ENCODE peak calls at places on chromosomes 4 and X, in five cellular contexts. A is heart right ventricle, W is hepatocyte, K is esophagus squamous epithelium, B is astrocyte. L is an unnamed sample.

GRCh38 chr4:74056114-74056857 is 17.8 kb upstream of the CXCL3 start:
- DNase-seq in A (no peak), W (no peak), K (no peak), B (peak), L (peak)

GRCh38 chr4:155530857-155531256 is 135.8 kb upstream of the GUCY1A1 start:
- DNase-seq in A (no peak), W (no peak), K (no peak), B (no peak), L (no peak)

GRCh38 chr4:174047363-174047762 is 236.1 kb downstream of the FBXO8 start:
- DNase-seq in A (no peak), W (no peak), K (no peak), B (no peak), L (no peak)

GRCh38 chr4:4921077-4921476 is 61.6 kb downstream of the MSX1 start:
- DNase-seq in A (no peak), W (no peak), K (no peak), B (no peak), L (no peak)

GRCh38 chr4:158236304-158237030 is 26.2 kb downstream of the TMEM144 start:
- DNase-seq in A (no peak), W (no peak), K (no peak), B (no peak), L (no peak)

GRCh38 chr4:26325191-26325590 is 4.4 kb downstream of the RBPJ start:
- DNase-seq in A (no peak), W (peak), K (no peak), B (peak), L (peak)

GRCh38 chrX:130071611-130072349 is 38.5 kb downstream of the ELF4 start:
- DNase-seq in A (no peak), W (peak), K (no peak), B (no peak), L (no peak)

GRCh38 chrX:128781506-128781905 is 729.3 kb upstream of the ACTRT1 start:
- DNase-seq in A (no peak), W (peak), K (no peak), B (no peak), L (peak)

GRCh38 chr4:82049294-82049693 is 324.5 kb downstream of the HNRNPD start:
- DNase-seq in A (no peak), W (no peak), K (no peak), B (no peak), L (no peak)

GRCh38 chr4:183241322-183241640 is 78.8 kb downstream of the CLDN22 start:
- DNase-seq in A (no peak), W (peak), K (no peak), B (peak), L (no peak)

GRCh38 chr4:151173751-151174325 is 74.4 kb downstream of the RPS3A start:
- DNase-seq in A (peak), W (no peak), K (no peak), B (no peak), L (no peak)

GRCh38 chr4:28463184-28463690 is 1602.6 kb downstream of the STIM2 start:
- DNase-seq in A (no peak), W (no peak), K (no peak), B (no peak), L (no peak)

GRCh38 chrX:17592117-17592516 is 145.2 kb upstream of the SCML1 start:
- DNase-seq in A (no peak), W (no peak), K (no peak), B (peak), L (no peak)

GRCh38 chrX:38754102-38754790 is 47.0 kb upstream of the MID1IP1 start:
- DNase-seq in A (no peak), W (peak), K (no peak), B (peak), L (peak)

GRCh38 chr4:140839396-140839795 is 83.2 kb upstream of the TBC1D9 start:
- DNase-seq in A (no peak), W (no peak), K (no peak), B (no peak), L (no peak)

GRCh38 chrX:85569096-85569495 is 189.6 kb upstream of the POF1B start:
- DNase-seq in A (no peak), W (no peak), K (no peak), B (no peak), L (no peak)

GRCh38 chr4:55931833-55932232 is 16.9 kb upstream of the CEP135 start:
- DNase-seq in A (no peak), W (no peak), K (no peak), B (peak), L (no peak)

GRCh38 chr4:3039706-3040366 is 34.5 kb downstream of the HTT-AS start:
- DNase-seq in A (no peak), W (no peak), K (no peak), B (no peak), L (no peak)

GRCh38 chr4:3041192-3042142 is 32.9 kb downstream of the HTT-AS start:
- DNase-seq in A (peak), W (no peak), K (no peak), B (peak), L (peak)

GRCh38 chr4:3042226-3042625 is 32.1 kb downstream of the HTT-AS start:
- DNase-seq in A (no peak), W (no peak), K (no peak), B (no peak), L (no peak)

GRCh38 chr4:3037957-3038451 is 36.3 kb downstream of the HTT-AS start:
- DNase-seq in A (peak), W (no peak), K (no peak), B (no peak), L (no peak)

DNA sequence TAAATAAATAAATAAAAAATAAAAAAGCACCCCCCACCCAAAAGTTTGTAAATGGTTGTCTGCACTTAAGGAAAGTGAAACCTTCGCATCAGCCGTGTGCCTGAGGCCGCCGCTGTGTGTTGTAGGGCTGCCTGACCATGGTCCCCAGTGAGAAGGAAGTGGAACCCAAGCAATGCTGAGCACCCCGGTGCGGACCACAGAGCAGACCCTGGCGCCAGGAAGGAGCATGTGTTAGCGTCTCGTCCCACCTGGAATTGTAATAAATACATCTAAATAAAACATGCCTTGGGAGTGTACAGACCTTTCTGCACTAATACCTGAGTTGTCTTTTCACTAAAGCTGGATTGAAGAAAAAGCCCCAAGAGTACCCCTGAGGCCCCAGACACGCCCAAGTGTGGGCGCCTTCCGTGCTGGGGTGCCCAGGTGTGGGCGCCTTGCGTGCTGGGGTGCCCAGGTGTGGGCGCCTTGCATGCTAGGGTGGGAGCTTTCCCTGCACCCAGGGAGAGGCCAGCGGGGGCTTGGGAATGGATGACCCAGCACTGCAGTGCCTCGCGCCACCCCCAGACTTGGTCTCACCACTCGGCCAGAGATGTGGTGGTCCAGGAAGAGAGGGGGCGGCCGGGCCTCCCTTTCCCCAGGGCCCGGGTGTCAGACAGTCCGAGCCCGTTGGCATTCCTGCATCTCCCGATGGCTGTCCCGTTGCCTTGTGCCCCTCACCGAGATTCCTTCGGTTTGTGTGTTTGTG is 33.7 kb downstream of the HTT-AS start:
- DNase-seq in A (no peak), W (no peak), K (no peak), B (no peak), L (no peak)
- H3K4me3 ChIP-seq in A (no peak), W (no peak), K (peak), B (no peak), L (no peak)

GRCh38 chr4:664713-665231 is 9.3 kb downstream of the ATP5ME start:
- DNase-seq in A (peak), W (no peak), K (no peak), B (no peak), L (no peak)
- H3K4me3 ChIP-seq in A (no peak), W (no peak), K (no peak), B (no peak), L (no peak)

DNA sequence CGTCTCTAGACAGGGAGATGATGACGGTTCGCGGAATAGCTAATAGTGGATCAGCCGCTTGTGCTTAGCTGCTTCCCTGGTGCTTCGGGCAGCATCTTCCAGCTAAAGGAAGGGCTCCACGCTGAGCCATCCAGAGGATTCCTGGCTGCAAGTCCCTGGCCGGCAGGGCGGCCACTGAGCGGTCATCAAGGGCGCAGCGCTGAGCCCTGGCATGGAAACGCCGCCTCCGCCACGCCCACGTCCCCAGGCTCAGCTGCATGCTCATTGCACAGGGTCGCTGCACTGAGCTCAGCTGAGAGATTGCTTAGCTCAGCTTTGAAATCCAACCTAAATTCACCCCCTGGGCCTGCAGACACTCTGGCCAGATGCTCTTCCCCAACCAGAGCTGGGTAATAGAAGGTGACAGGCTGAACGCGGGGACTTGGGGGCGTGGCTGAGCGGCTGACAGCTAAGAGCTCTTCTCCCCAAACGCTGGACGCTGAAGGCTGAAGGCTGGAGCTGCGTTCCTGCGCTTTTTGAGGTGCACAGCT is 118.2 kb upstream of the KIT start:
- DNase-seq in A (peak), W (peak), K (no peak), B (peak), L (no peak)
- H3K4me3 ChIP-seq in A (no peak), W (peak), K (peak), B (peak), L (no peak)

DNA sequence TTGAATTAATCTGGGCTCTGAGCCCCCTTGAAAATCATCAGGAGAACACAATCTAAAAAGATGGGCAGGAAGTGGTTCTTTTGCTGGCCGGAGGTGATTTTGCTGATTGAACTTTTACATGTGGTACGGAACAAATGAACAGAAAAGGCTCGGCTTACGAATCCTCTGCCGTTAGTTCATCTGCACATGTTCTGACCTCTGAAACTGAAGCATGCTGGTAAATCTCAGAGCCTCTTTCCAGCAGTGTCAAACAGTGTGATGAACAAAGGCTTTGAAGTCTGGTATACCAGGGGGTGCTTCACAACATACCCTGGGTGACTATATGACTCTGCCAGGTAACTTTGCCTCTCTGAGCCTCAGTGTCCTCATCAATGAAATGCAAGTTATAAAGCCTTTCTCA is 194.2 kb upstream of the C1QTNF7 start:
- DNase-seq in A (no peak), W (no peak), K (no peak), B (peak), L (no peak)
- H3K4me3 ChIP-seq in A (no peak), W (no peak), K (peak), B (peak), L (no peak)

GRCh38 chr4:52052475-52052780 is 1.3 kb downstream of the SPATA18 start:
- DNase-seq in A (no peak), W (peak), K (no peak), B (peak), L (peak)

GRCh38 chr4:52051615-52052474 is 741 bp downstream of the SPATA18 start:
- DNase-seq in A (peak), W (peak), K (no peak), B (peak), L (no peak)

GRCh38 chr4:52051213-52051614 is at the start of gene SPATA18:
- DNase-seq in A (peak), W (peak), K (no peak), B (peak), L (no peak)

GRCh38 chr4:52057196-52057595 is 6.1 kb downstream of the SPATA18 start:
- DNase-seq in A (no peak), W (no peak), K (no peak), B (no peak), L (no peak)

GRCh38 chr4:52054254-52054653 is 3.1 kb downstream of the SPATA18 start:
- DNase-seq in A (no peak), W (no peak), K (no peak), B (no peak), L (no peak)
- H3K4me3 ChIP-seq in A (no peak), W (no peak), K (no peak), B (no peak), L (no peak)

GRCh38 chr4:48902266-48902665 is 4.3 kb downstream of the OCIAD2 start:
- DNase-seq in A (no peak), W (no peak), K (no peak), B (no peak), L (no peak)

GRCh38 chr4:48906283-48907173 is at the start of gene OCIAD2:
- DNase-seq in A (peak), W (peak), K (peak), B (peak), L (peak)

GRCh38 chr4:48904101-48904500 is 2.5 kb downstream of the OCIAD2 start:
- DNase-seq in A (no peak), W (no peak), K (no peak), B (no peak), L (no peak)

GRCh38 chr4:48905363-48906015 is 1.1 kb downstream of the OCIAD2 start:
- DNase-seq in A (no peak), W (peak), K (no peak), B (peak), L (peak)

DNA sequence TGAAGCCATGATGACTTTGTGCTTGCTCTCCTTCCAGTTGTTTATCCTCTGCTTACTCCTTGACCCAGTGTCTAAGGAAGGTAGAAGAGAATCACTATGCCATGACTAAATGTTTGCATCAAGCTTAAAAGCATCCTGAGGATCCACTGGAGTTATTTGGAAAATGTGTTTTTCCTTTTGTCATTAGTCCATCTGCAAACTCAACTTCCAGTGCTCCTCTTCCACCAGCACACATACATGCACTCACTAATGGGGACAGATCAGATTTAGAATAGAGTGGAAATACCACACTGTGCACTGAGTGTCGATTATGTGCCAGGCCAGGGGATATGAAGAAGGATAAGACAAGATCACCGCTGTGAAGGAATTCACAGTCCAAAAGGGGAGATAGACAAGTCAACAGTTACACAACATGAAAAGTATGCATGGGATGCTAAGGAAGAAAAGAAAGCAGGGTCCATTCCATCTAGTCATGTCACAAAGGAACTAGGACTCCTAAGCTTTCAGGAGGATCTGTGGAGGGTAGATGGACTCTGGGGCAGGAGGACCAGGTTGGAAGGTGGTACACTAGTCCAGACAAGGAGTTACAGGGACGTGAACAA is 1.9 kb downstream of the OCIAD2 start:
- DNase-seq in A (no peak), W (no peak), K (no peak), B (peak), L (no peak)
- H3K4me3 ChIP-seq in A (no peak), W (no peak), K (no peak), B (peak), L (no peak)

DNA sequence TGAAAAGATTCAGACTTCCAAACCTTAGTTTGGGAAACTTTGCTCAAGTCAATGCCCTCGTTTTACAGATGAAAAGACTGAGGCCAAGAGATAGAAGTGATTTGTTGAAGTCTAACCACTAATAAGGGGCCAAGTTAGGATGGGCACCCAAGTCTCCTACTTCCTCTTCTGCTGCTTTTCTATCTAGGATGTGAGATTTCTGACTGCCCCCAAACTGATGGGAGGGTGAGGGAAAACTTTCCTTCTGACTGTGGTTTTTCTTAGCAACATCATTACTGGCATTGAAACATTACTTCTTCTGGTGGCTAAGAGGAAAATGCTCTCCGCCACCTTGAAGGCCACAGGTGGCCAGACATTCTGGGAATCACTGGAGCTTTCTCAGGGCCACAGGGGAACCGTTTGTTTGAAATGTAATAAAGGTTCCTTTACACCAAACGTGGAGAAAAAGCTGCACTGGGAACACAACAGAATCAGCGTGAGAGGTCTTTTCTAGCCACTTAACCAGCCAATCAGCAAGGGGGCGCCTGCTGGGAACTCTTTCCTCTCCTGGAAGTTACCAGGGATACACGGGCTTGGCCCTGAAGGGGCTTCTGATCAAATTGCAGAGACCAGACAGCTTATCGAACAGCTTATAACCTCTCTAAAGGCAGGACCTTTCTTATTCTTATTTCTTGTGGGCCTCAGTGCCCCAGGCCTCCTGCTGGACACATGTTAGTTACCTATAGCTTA is 115.9 kb upstream of the TEX13D start:
- DNase-seq in A (no peak), W (no peak), K (no peak), B (no peak), L (peak)
- H3K4me3 ChIP-seq in A (no peak), W (no peak), K (no peak), B (no peak), L (peak)

GRCh38 chr4:168637872-168638756 is 141.3 kb downstream of the PALLD start:
- DNase-seq in A (no peak), W (no peak), K (no peak), B (peak), L (no peak)

GRCh38 chr4:168633474-168633873 is 136.6 kb downstream of the PALLD start:
- DNase-seq in A (no peak), W (no peak), K (no peak), B (no peak), L (no peak)

GRCh38 chr4:168636506-168637176 is 139.8 kb downstream of the PALLD start:
- DNase-seq in A (no peak), W (no peak), K (no peak), B (peak), L (no peak)

GRCh38 chr4:168634276-168634802 is 137.5 kb downstream of the PALLD start:
- DNase-seq in A (no peak), W (peak), K (no peak), B (peak), L (peak)

GRCh38 chr4:168636040-168636439 is 139.2 kb downstream of the PALLD start:
- DNase-seq in A (no peak), W (no peak), K (no peak), B (no peak), L (no peak)
- H3K4me3 ChIP-seq in A (no peak), W (no peak), K (no peak), B (no peak), L (no peak)

GRCh38 chrX:119497185-119497584 is 28.9 kb downstream of the SLC25A5 start:
- DNase-seq in A (no peak), W (no peak), K (no peak), B (no peak), L (peak)

GRCh38 chrX:119500061-119500800 is 32.0 kb downstream of the SLC25A5 start:
- DNase-seq in A (no peak), W (no peak), K (no peak), B (no peak), L (no peak)

GRCh38 chrX:119492463-119492862 is 24.2 kb downstream of the SLC25A5 start:
- DNase-seq in A (no peak), W (no peak), K (no peak), B (no peak), L (no peak)

GRCh38 chrX:119496521-119496829 is 28.2 kb downstream of the SLC25A5 start:
- DNase-seq in A (no peak), W (no peak), K (no peak), B (no peak), L (no peak)

DNA sequence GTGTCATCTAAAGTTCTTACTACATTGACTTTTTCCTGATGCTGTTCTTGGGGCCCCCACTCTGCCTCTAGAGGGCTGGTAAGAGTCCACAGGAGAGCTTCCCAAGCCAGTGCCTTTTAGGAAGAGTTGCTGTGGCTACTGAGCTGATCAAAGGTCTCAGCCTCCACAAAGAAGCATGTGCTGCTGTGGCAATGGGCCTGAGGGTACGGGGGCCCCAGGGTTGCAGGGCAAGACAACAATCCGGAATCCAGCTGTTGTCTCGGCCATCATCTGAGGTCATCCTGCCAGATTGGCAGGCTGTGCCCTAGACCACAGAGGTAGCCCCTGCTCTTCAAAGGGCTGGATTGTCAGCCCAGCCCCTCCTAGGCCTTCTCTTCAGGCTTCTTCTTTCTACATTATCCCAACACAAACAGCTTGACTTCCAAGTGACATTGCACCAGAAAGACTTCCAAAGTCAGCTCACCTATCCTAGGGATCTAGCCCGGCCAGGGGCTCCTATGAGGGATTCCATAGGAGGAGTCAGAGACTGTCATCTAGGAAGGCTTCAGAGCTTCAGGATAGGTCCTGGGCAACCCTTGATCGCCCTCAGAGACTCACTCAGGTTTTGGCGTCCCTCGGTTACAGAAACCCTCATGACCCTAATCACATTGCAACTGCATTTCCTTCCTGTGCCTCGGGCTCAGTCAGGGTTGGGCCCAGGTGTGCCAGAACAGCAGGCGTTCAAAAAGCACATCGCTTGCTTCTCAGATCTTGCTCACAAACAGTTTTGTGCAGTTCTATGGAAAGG is 27.7 kb downstream of the SLC25A5 start:
- DNase-seq in A (no peak), W (no peak), K (no peak), B (no peak), L (no peak)
- H3K4me3 ChIP-seq in A (no peak), W (no peak), K (no peak), B (no peak), L (no peak)

L was measured in NB4.